ENCODE peak calls at places on chromosomes 4 and X, in six cellular contexts. S is mesothelial cell of epicardium; B is HuH-7.5; Z is activated naive CD8-positive, alpha-beta T cell treated with anti-CD3 and anti-CD28 coated beads, Interleukin-2, amount 50 U/mL, for 24 hours; R is fibroblast of pulmonary artery; V is LNCaP clone FGC. T is an unnamed sample.

GRCh38 chrX:54891573-54891972 is 29.1 kb upstream of the TRO start:
- DNase-seq in V (peak), B (no peak), Z (peak), R (peak), S (no peak), T (no peak)

GRCh38 chrX:109839694-109840358 is 106.8 kb upstream of the ACSL4 start:
- DNase-seq in V (no peak), R (peak), B (no peak), S (no peak), Z (peak), T (no peak)

GRCh38 chr4:98950925-98951324 is 22.0 kb upstream of the EIF4E start:
- DNase-seq in R (peak), V (no peak), S (no peak), Z (no peak), B (no peak), T (no peak)

GRCh38 chr4:110275871-110276270 is 77.5 kb upstream of the ELOVL6 start:
- DNase-seq in S (no peak), V (no peak), B (no peak), Z (no peak), R (peak), T (no peak)

GRCh38 chr4:37453004-37453360 is 208.4 kb downstream of the NWD2 start:
- DNase-seq in R (peak), B (peak), Z (peak), V (peak), S (peak), T (no peak)

GRCh38 chr4:147334478-147334877 is 146.4 kb upstream of the EDNRA start:
- DNase-seq in Z (no peak), S (no peak), R (peak), V (peak), B (no peak), T (no peak)

GRCh38 chr4:40197879-40198689 is 1.3 kb downstream of the RHOH start:
- DNase-seq in Z (no peak), R (no peak), S (no peak), V (no peak), B (no peak), T (no peak)

GRCh38 chr4:186838295-186838694 is 114.6 kb upstream of the FAT1 start:
- DNase-seq in S (no peak), V (no peak), R (no peak), B (no peak), Z (no peak), T (no peak)

GRCh38 chr4:53043900-53044650 is 182.0 kb downstream of the RASL11B start:
- DNase-seq in S (no peak), V (no peak), B (no peak), Z (no peak), R (no peak), T (no peak)

GRCh38 chrX:79330022-79330421 is 37.1 kb downstream of the ITM2A start:
- DNase-seq in B (no peak), R (no peak), V (no peak), Z (no peak), S (no peak), T (no peak)

GRCh38 chrX:135713795-135714194 is 356 bp downstream of the CT45A1 start:
- DNase-seq in V (no peak), B (no peak), Z (no peak), R (no peak), S (no peak), T (no peak)

GRCh38 chr4:25234390-25235367 is 846 bp downstream of the PI4K2B start:
- DNase-seq in B (peak), Z (peak), S (peak), R (peak), V (peak), T (peak)

GRCh38 chr4:76780781-76781697 is 116.9 kb downstream of the SOWAHB start:
- DNase-seq in B (no peak), R (no peak), Z (no peak), V (no peak), S (no peak), T (no peak)

GRCh38 chrX:71364221-71364620 is 1.9 kb upstream of the TAF1 start:
- DNase-seq in S (no peak), V (no peak), R (no peak), Z (no peak), B (no peak), T (no peak)

GRCh38 chrX:68833448-68833805 is 4.6 kb downstream of the EFNB1 start:
- DNase-seq in V (no peak), B (no peak), S (no peak), Z (no peak), R (no peak), T (no peak)

GRCh38 chr4:6324999-6325790 is 55.5 kb downstream of the WFS1 start:
- DNase-seq in V (no peak), B (no peak), R (no peak), S (no peak), Z (no peak), T (no peak)

GRCh38 chrX:69501433-69501832 is 2.7 kb upstream of the NALF2 start:
- DNase-seq in V (no peak), Z (no peak), R (peak), S (no peak), B (no peak), T (no peak)

GRCh38 chr4:73704314-73705055 is 35.9 kb upstream of the CXCL8 start:
- DNase-seq in S (no peak), Z (no peak), R (peak), V (peak), B (no peak), T (no peak)

GRCh38 chr4:61427818-61428495 is 227.8 kb downstream of the ADGRL3 start:
- DNase-seq in B (no peak), Z (no peak), V (no peak), S (no peak), R (no peak), T (peak)

GRCh38 chrX:137198040-137198439 is 164.2 kb upstream of the GPR101 start:
- DNase-seq in V (no peak), Z (no peak), R (no peak), S (no peak), B (no peak), T (no peak)

GRCh38 chrX:64176876-64177275 is 28.6 kb downstream of the AMER1 start:
- DNase-seq in S (no peak), B (no peak), V (peak), Z (no peak), R (peak), T (no peak)

GRCh38 chr4:86963697-86964096 is 28.9 kb downstream of the AFF1 start:
- DNase-seq in B (no peak), R (no peak), S (no peak), V (no peak), Z (no peak), T (no peak)

GRCh38 chr4:1990348-1990645 is 18.5 kb downstream of the NELFA start:
- DNase-seq in S (no peak), R (no peak), Z (no peak), V (no peak), B (no peak), T (no peak)

GRCh38 chr4:94372579-94372978 is 29.9 kb upstream of the HPGDS start:
- DNase-seq in B (no peak), V (no peak), S (no peak), R (no peak), Z (no peak), T (no peak)

GRCh38 chr4:2837904-2838496 is 5.6 kb upstream of the ADD1 start:
- DNase-seq in V (no peak), B (no peak), S (no peak), Z (peak), R (peak), T (peak)

GRCh38 chr4:176002007-176002623 is 63.5 kb upstream of the WDR17 start:
- DNase-seq in V (no peak), B (no peak), S (peak), Z (peak), R (peak), T (peak)

T was measured in posterior vena cava.